ENCODE peak calls at places on chromosome 21, in ten cellular contexts. J is stimulated activated CD8-positive, alpha-beta memory T cell treated with anti-CD3 and anti-CD28 coated beads, Interleukin-4, amount 100 ng/mL, for 1 hour; O is cerebellum; D is nucleus accumbens; H is activated T-helper 1 cell treated with anti-CD3 and anti-CD28 coated beads, Interleukin-2, amount 50 U/mL, for 16 hours; R is AG04449; K is putamen; E is NCI-H2081; Q is lung; V is HT-29. C is an unnamed sample.

GRCh38 chr21:45957986-45958610 is 23.5 kb upstream of the COL6A1 start:
- DNase-seq in R (no peak), J (no peak), D (no peak), O (no peak), Q (no peak), H (no peak), K (no peak), E (no peak), V (no peak), C (peak)

GRCh38 chr21:38645282-38645681 is 147.0 kb upstream of the ERG start:
- DNase-seq in Q (no peak), H (no peak), V (no peak), J (no peak), K (no peak), D (no peak), R (peak), O (no peak), E (no peak), C (no peak)

GRCh38 chr21:34576043-34576466 is 38.9 kb downstream of the RCAN1 start:
- DNase-seq in E (no peak), H (no peak), Q (no peak), D (no peak), J (no peak), R (no peak), K (no peak), V (peak), O (no peak), C (no peak)

GRCh38 chr21:33949516-33950424 is 34.2 kb upstream of the ATP5PO start:
- DNase-seq in R (no peak), V (no peak), H (peak), J (no peak), D (no peak), E (no peak), K (no peak), O (no peak), Q (no peak), C (no peak)

GRCh38 chr21:44632067-44632466 is 5.1 kb upstream of the KRTAP10-10 start:
- DNase-seq in R (no peak), O (no peak), J (no peak), Q (no peak), E (no peak), V (no peak), D (no peak), K (no peak), H (no peak), C (no peak)

GRCh38 chr21:45031231-45032191 is 42.9 kb upstream of the ADARB1 start:
- DNase-seq in K (no peak), V (no peak), Q (no peak), H (no peak), D (no peak), E (no peak), J (no peak), R (no peak), O (no peak), C (no peak)

GRCh38 chr21:37787456-37787855 is 128.8 kb downstream of the KCNJ6 start:
- DNase-seq in K (no peak), Q (no peak), V (no peak), J (no peak), R (peak), O (no peak), D (no peak), H (no peak), E (no peak), C (no peak)

GRCh38 chr21:41210405-41211040 is 42.6 kb downstream of the BACE2 start:
- DNase-seq in K (no peak), E (no peak), V (no peak), J (no peak), Q (no peak), D (no peak), R (no peak), O (no peak), H (no peak), C (no peak)

GRCh38 chr21:37006521-37007291 is at the start of gene RIPPLY3:
- DNase-seq in V (no peak), K (no peak), H (no peak), E (no peak), D (no peak), R (no peak), Q (no peak), J (no peak), O (no peak), C (no peak)

GRCh38 chr21:46619846-46620245 is 15.0 kb upstream of the S100B start:
- DNase-seq in H (no peak), Q (no peak), V (no peak), E (no peak), R (no peak), K (no peak), J (no peak), O (no peak), D (no peak), C (no peak)

GRCh38 chr21:45898028-45898350 is 83.6 kb upstream of the COL6A1 start:
- DNase-seq in E (no peak), Q (no peak), K (no peak), O (no peak), V (no peak), J (no peak), R (no peak), H (no peak), D (no peak), C (no peak)

GRCh38 chr21:25895565-25896205 is 160.9 kb downstream of the GABPA start:
- DNase-seq in V (peak), J (no peak), R (no peak), Q (no peak), E (peak), K (peak), H (no peak), D (no peak), O (peak), C (no peak)

GRCh38 chr21:41678944-41679343 is 87.9 kb downstream of the RIPK4 start:
- DNase-seq in Q (peak), H (no peak), R (peak), D (peak), J (no peak), V (peak), O (peak), K (peak), E (peak), C (peak)

GRCh38 chr21:33314096-33314495 is 10.7 kb upstream of the IFNAR1 start:
- DNase-seq in R (peak), J (no peak), O (no peak), K (no peak), H (no peak), E (no peak), V (no peak), D (no peak), Q (no peak), C (no peak)

GRCh38 chr21:39523398-39523797 is 71.6 kb downstream of the SH3BGR start:
- DNase-seq in E (no peak), Q (peak), O (no peak), V (no peak), D (no peak), J (no peak), H (no peak), K (no peak), R (no peak), C (no peak)

GRCh38 chr21:16707274-16707673 is 805.6 kb upstream of the CXADR start:
- DNase-seq in Q (no peak), J (no peak), R (no peak), O (no peak), D (no peak), K (no peak), V (no peak), E (no peak), H (no peak), C (no peak)

GRCh38 chr21:29192999-29193563 is 62.6 kb downstream of the MAP3K7CL start:
- DNase-seq in K (no peak), J (no peak), V (no peak), Q (no peak), D (no peak), R (no peak), O (no peak), E (no peak), H (no peak), C (no peak)

GRCh38 chr21:46604329-46604974 is 430 bp downstream of the S100B start:
- DNase-seq in R (no peak), H (no peak), O (no peak), E (no peak), Q (no peak), J (no peak), D (no peak), K (no peak), V (no peak), C (no peak)

GRCh38 chr21:35015435-35016024 is 33.6 kb downstream of the RUNX1 start:
- DNase-seq in H (no peak), E (no peak), R (no peak), J (no peak), Q (no peak), V (no peak), D (no peak), O (no peak), K (no peak), C (no peak)

GRCh38 chr21:25370311-25370744 is 237.0 kb downstream of the MRPL39 start:
- DNase-seq in K (no peak), R (peak), D (no peak), Q (no peak), H (no peak), O (no peak), V (no peak), J (no peak), E (no peak), C (no peak)

GRCh38 chr21:21137986-21138385 is 139.8 kb downstream of the NCAM2 start:
- DNase-seq in E (no peak), J (no peak), O (no peak), D (no peak), Q (no peak), K (no peak), H (no peak), V (no peak), R (no peak), C (no peak)

GRCh38 chr21:28473530-28474225 is 519.0 kb downstream of the LTN1 start:
- DNase-seq in J (no peak), V (no peak), D (no peak), R (no peak), Q (no peak), O (no peak), E (no peak), H (no peak), K (no peak), C (no peak)

GRCh38 chr21:45136927-45137611 is 62.7 kb downstream of the ADARB1 start:
- DNase-seq in H (peak), D (no peak), Q (peak), R (peak), E (peak), K (peak), V (peak), O (peak), J (no peak), C (peak)

GRCh38 chr21:14923468-14923867 is 141.3 kb downstream of the NRIP1 start:
- DNase-seq in R (peak), E (no peak), J (no peak), K (no peak), H (no peak), V (no peak), O (no peak), D (no peak), Q (no peak), C (no peak)

GRCh38 chr21:33684923-33685560 is 42.7 kb downstream of the ITSN1 start:
- DNase-seq in H (no peak), R (no peak), K (no peak), Q (no peak), O (no peak), V (no peak), D (no peak), E (no peak), J (no peak), C (no peak)

GRCh38 chr21:35336534-35336933 is 287.4 kb upstream of the RUNX1 start:
- DNase-seq in E (no peak), J (no peak), O (no peak), K (no peak), D (no peak), R (no peak), V (no peak), Q (no peak), H (no peak), C (no peak)

GRCh38 chr21:25813917-25814316 is 79.1 kb downstream of the GABPA start:
- DNase-seq in D (no peak), E (no peak), H (no peak), R (no peak), J (no peak), Q (no peak), O (no peak), V (no peak), K (no peak), C (no peak)

GRCh38 chr21:17585875-17586450 is 26.7 kb downstream of the BTG3 start:
- DNase-seq in O (peak), V (peak), K (peak), Q (no peak), H (no peak), R (no peak), D (no peak), J (no peak), E (peak), C (no peak)

GRCh38 chr21:41878831-41879189 is 334 bp downstream of the PRDM15 start:
- DNase-seq in H (peak), R (peak), Q (peak), J (peak), O (peak), K (peak), D (peak), E (peak), V (peak), C (peak)

GRCh38 chr21:25931791-25932190 is 197.0 kb downstream of the GABPA start:
- DNase-seq in J (no peak), Q (no peak), D (no peak), E (no peak), V (no peak), R (no peak), K (no peak), H (no peak), O (no peak), C (no peak)

GRCh38 chr21:31347435-31348032 is 3.5 kb upstream of the TIAM1 start:
- DNase-seq in J (no peak), E (peak), K (peak), D (no peak), R (no peak), V (peak), H (no peak), O (peak), Q (no peak), C (no peak)

GRCh38 chr21:23817337-23817736 is 1789.9 kb downstream of the MRPL39 start:
- DNase-seq in J (no peak), H (no peak), O (no peak), V (no peak), D (no peak), Q (no peak), K (no peak), E (no peak), R (no peak), C (no peak)

GRCh38 chr21:28903448-28903847 is 89.2 kb downstream of the LTN1 start:
- DNase-seq in E (no peak), R (no peak), J (no peak), Q (no peak), O (no peak), H (no peak), D (no peak), K (no peak), V (no peak), C (no peak)

GRCh38 chr21:31161157-31161556 is 122.9 kb upstream of the KRTAP19-8 start:
- DNase-seq in O (peak), E (no peak), Q (no peak), V (no peak), R (no peak), J (no peak), D (no peak), H (no peak), K (peak), C (no peak)

GRCh38 chr21:44370027-44370735 is 16.8 kb downstream of the TRPM2 start:
- DNase-seq in E (no peak), R (no peak), J (no peak), K (no peak), Q (no peak), V (no peak), D (no peak), H (no peak), O (peak), C (no peak)

GRCh38 chr21:45934570-45934969 is 47.0 kb upstream of the COL6A1 start:
- DNase-seq in H (no peak), Q (no peak), J (no peak), O (no peak), K (no peak), R (no peak), V (no peak), D (no peak), E (no peak), C (no peak)

GRCh38 chr21:29145354-29145782 is 14.9 kb downstream of the MAP3K7CL start:
- DNase-seq in O (no peak), K (peak), H (no peak), J (no peak), D (no peak), E (no peak), R (peak), Q (no peak), V (no peak), C (no peak)

GRCh38 chr21:38349111-38349746 is 92.4 kb downstream of the KCNJ15 start:
- DNase-seq in V (no peak), D (no peak), O (no peak), Q (no peak), H (no peak), J (no peak), R (peak), K (no peak), E (no peak), C (no peak)

GRCh38 chr21:36245649-36246048 is 74.3 kb upstream of the MORC3 start:
- DNase-seq in V (no peak), R (no peak), H (no peak), D (no peak), K (no peak), O (no peak), Q (no peak), E (no peak), J (no peak), C (no peak)

GRCh38 chr21:33115586-33116541 is 45.9 kb downstream of the OLIG1 start:
- DNase-seq in E (no peak), R (no peak), V (no peak), H (no peak), J (no peak), K (peak), O (peak), D (peak), Q (no peak), C (no peak)